ENCODE peak calls at places on chromosomes 5 and 9, in ten cellular contexts. K, T, X, R, H, P, V, M, W and F are unnamed samples.

GRCh38 chr9:6944093-6944551 is 186.3 kb downstream of the KDM4C start:
- DNase-seq in W (no peak), T (no peak), M (no peak), V (no peak), R (no peak), P (peak; percentile 65), K (peak; percentile 89), X (no peak), H (peak; percentile 82), F (no peak)

GRCh38 chr9:134693641-134694367 is 52.2 kb downstream of the COL5A1 start:
- DNase-seq in V (no peak), M (no peak), R (peak; percentile 56), X (no peak), W (no peak), K (no peak), P (no peak), H (no peak), T (no peak), F (no peak)

GRCh38 chr9:38022203-38022602 is 46.8 kb downstream of the SHB start:
- DNase-seq in X (no peak), V (no peak), H (no peak), P (no peak), R (no peak), K (no peak), W (no peak), M (no peak), T (no peak), F (peak; percentile 53)

GRCh38 chr5:73111536-73111935 is 8.8 kb upstream of the TMEM171 start:
- DNase-seq in P (peak; percentile 31), T (no peak), R (no peak), W (no peak), H (no peak), X (no peak), V (no peak), K (no peak), M (no peak), F (no peak)

GRCh38 chr5:130514984-130515690 is 610.9 kb downstream of the CHSY3 start:
- DNase-seq in H (peak; percentile 6), W (no peak), P (peak; percentile 66), T (no peak), M (no peak), V (no peak), K (peak; percentile 92), R (no peak), X (no peak), F (no peak)

GRCh38 chr5:36285837-36286615 is 15.7 kb downstream of the RANBP3L start:
- DNase-seq in T (no peak), M (no peak), X (no peak), W (no peak), P (no peak), H (no peak), V (no peak), R (no peak), K (no peak), F (peak; percentile 37)

GRCh38 chr5:82351754-82352145 is 73.6 kb upstream of the RPS23 start:
- DNase-seq in K (peak; percentile 85), M (no peak), X (no peak), R (no peak), P (peak; percentile 82), H (peak; percentile 89), T (no peak), W (no peak), V (no peak), F (no peak)

GRCh38 chr9:131650254-131650653 is 89.6 kb downstream of the RAPGEF1 start:
- DNase-seq in P (peak; percentile 62), H (peak; percentile 47), M (peak; percentile 88), K (peak; percentile 96), W (no peak), X (no peak), R (peak; percentile 89), V (no peak), T (no peak), F (peak; percentile 99)

GRCh38 chr9:27529316-27530278 is at the start of gene MOB3B:
- DNase-seq in T (peak; percentile 80), X (peak; percentile 85), W (peak; percentile 79), M (peak; percentile 81), R (peak; percentile 91), V (peak; percentile 15), H (peak; percentile 50), K (peak; percentile 46), P (peak; percentile 72), F (peak; percentile 91)

GRCh38 chr5:170791325-170791954 is 7.9 kb downstream of the GABRP start:
- DNase-seq in T (peak; percentile 63), W (peak; percentile 71), H (peak; percentile 56), V (no peak), K (peak; percentile 58), M (peak; percentile 34), R (no peak), P (peak; percentile 68), X (no peak), F (peak; percentile 43)

GRCh38 chr5:140351609-140352334 is 5.4 kb upstream of the HBEGF start:
- DNase-seq in V (peak; percentile 15), P (peak; percentile 76), T (no peak), X (no peak), R (no peak), W (peak; percentile 53), K (peak; percentile 74), H (peak; percentile 70), M (peak; percentile 67), F (peak; percentile 95)

GRCh38 chr5:136042665-136043121 is 13.9 kb downstream of the TGFBI start:
- DNase-seq in W (no peak), R (no peak), X (no peak), K (no peak), T (no peak), P (no peak), V (no peak), M (no peak), H (no peak), F (no peak)

GRCh38 chr5:68299575-68299974 is 84.0 kb downstream of the PIK3R1 start:
- DNase-seq in X (no peak), H (peak; percentile 17), M (no peak), T (no peak), W (no peak), P (no peak), K (no peak), V (no peak), R (no peak), F (no peak)

GRCh38 chr9:86783884-86784283 is 163.4 kb downstream of the GAS1 start:
- DNase-seq in M (no peak), W (no peak), P (peak; percentile 86), V (no peak), R (no peak), X (no peak), K (peak; percentile 92), T (no peak), H (peak; percentile 90), F (no peak)

GRCh38 chr9:92493741-92494387 is 11.6 kb upstream of the ASPN start:
- DNase-seq in W (peak; percentile 18), H (no peak), P (no peak), M (no peak), K (no peak), R (no peak), X (no peak), V (no peak), T (no peak), F (no peak)

GRCh38 chr5:1103093-1103492 is 8.8 kb downstream of the SLC12A7 start:
- DNase-seq in R (no peak), P (no peak), V (no peak), T (no peak), K (no peak), H (peak; percentile 31), W (no peak), M (no peak), X (no peak), F (no peak)

GRCh38 chr5:68248896-68249295 is 33.3 kb downstream of the PIK3R1 start:
- DNase-seq in X (no peak), P (no peak), V (no peak), K (no peak), M (no peak), W (no peak), T (no peak), H (no peak), R (no peak), F (no peak)

GRCh38 chr5:5077236-5077635 is 62.9 kb upstream of the ADAMTS16 start:
- DNase-seq in P (no peak), X (no peak), R (no peak), H (no peak), K (no peak), V (no peak), W (no peak), T (no peak), M (no peak), F (no peak)
- H3K4me3 ChIP-seq in P (no peak overlapping the region), X (no peak overlapping the region), R (no peak overlapping the region), H (no peak overlapping the region), K (no peak overlapping the region), V (no peak overlapping the region), W (no peak overlapping the region), T (no peak overlapping the region), M (no peak overlapping the region), F (no peak overlapping the region)

DNA sequence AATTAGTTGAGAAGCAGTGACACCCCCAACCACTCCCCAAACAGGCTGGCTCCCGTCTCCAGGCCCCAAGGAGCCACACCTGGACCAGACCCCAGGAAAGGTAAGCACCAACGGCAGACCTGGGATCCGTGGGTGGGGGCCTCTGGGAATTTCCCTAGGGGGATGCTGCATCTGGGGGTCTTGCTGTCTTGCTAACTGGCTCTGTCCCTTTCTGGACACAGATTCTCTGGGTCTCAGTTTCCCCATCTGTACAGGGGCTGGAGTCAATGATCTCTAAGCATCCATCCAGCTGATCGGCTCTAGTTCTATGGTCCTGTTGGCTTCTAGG is 27.9 kb upstream of the IL17B start:
- DNase-seq in X (no peak), W (no peak), M (no peak), K (no peak), V (no peak), H (no peak), T (no peak), R (no peak), P (no peak), F (no peak)
- H3K4me3 ChIP-seq in X (peak overlapping the region; percentile 85), W (no peak overlapping the region), M (peak overlapping the region; percentile 8), K (peak overlapping the region; percentile 56), V (no peak overlapping the region), H (peak overlapping the region; percentile 63), T (peak overlapping the region; percentile 76), R (peak overlapping the region; percentile 75), P (peak overlapping the region; percentile 87), F (no peak overlapping the region)

DNA sequence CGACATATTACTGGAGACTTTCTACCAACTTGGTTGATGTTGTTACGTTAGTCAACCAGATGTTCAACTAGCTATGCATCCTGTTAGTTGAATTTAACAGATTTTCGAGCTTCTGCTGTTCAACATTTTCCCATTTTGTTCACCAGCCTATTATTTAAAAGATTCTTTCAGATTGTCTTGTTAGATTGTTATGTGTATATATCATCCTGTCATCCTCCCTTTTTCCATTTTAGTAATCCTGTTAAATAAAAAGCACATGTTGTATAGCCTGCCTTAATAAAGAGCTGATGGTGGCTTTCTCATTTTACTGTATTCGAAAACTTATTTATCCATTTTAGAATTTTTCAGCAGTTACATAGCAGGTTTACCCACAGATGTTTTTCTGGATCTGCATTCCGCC is 4.3 kb downstream of the TMEFF1 start:
- DNase-seq in X (no peak), R (no peak), K (no peak), H (no peak), M (no peak), T (no peak), V (no peak), W (no peak), P (no peak), F (no peak)
- H3K4me3 ChIP-seq in X (no peak overlapping the region), R (no peak overlapping the region), K (no peak overlapping the region), H (no peak overlapping the region), M (no peak overlapping the region), T (no peak overlapping the region), V (no peak overlapping the region), W (no peak overlapping the region), P (no peak overlapping the region), F (no peak overlapping the region)

DNA sequence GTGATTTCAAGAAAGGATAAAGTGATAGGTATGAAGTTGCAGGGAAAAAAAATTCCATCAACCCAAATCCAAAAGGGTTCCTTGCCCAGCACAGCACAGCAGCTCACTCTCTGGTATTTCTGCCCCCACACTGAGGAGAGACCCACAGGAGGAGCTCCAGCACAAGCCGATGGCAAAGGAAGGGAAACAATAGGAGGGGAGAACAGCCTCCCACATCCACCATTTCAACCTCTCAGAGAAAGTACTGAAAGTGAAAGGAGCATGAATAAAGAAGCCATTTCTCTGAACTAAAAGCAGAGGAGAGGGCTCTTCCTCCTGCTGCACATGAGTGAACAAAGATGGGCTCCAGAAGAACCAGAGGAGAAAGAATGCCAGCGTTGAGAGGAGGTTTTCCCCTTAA is 54.9 kb upstream of the ZSWIM6 start:
- DNase-seq in T (no peak), W (no peak), M (no peak), R (no peak), K (peak; percentile 46), P (peak; percentile 71), V (no peak), H (peak; percentile 64), X (no peak), F (no peak)
- H3K4me3 ChIP-seq in T (no peak overlapping the region), W (no peak overlapping the region), M (no peak overlapping the region), R (no peak overlapping the region), K (no peak overlapping the region), P (peak overlapping the region; percentile 38), V (no peak overlapping the region), H (no peak overlapping the region), X (peak overlapping the region; percentile 32), F (no peak overlapping the region)